ENCODE peak calls at places on chromosome 5, in ten cellular contexts. One of them, this sample, is unnamed.

GRCh38 chr5:79954620-79955019 is 36.4 kb downstream of the MTX3 start:
- DNase-seq in pancreas: no peak
- DNase-seq in tibial artery: no peak
- DNase-seq in brain microvascular endothelial cell: no peak
- DNase-seq in ovary: no peak
- DNase-seq in AG04450: no peak
- DNase-seq in heart right ventricle: no peak
- DNase-seq in HL-60: no peak
- DNase-seq in cardiac muscle cell: no peak
- DNase-seq in dorsolateral prefrontal cortex: no peak
- DNase-seq in this sample: no peak

GRCh38 chr5:180070726-180071417 is 687 bp downstream of the RNF130 start:
- DNase-seq in HL-60: no peak
- DNase-seq in ovary: no peak
- DNase-seq in AG04450: no peak
- DNase-seq in dorsolateral prefrontal cortex: peak
- DNase-seq in cardiac muscle cell: peak
- DNase-seq in heart right ventricle: peak
- DNase-seq in tibial artery: peak
- DNase-seq in brain microvascular endothelial cell: peak
- DNase-seq in pancreas: no peak
- DNase-seq in this sample: no peak

GRCh38 chr5:174816858-174817257 is 92.5 kb downstream of the MSX2 start:
- DNase-seq in brain microvascular endothelial cell: no peak
- DNase-seq in tibial artery: no peak
- DNase-seq in HL-60: no peak
- DNase-seq in heart right ventricle: no peak
- DNase-seq in ovary: no peak
- DNase-seq in dorsolateral prefrontal cortex: no peak
- DNase-seq in pancreas: no peak
- DNase-seq in cardiac muscle cell: no peak
- DNase-seq in AG04450: no peak
- DNase-seq in this sample: no peak

GRCh38 chr5:168314735-168315411 is 23.4 kb downstream of the WWC1 start:
- DNase-seq in heart right ventricle: no peak
- DNase-seq in AG04450: peak
- DNase-seq in ovary: peak
- DNase-seq in pancreas: peak
- DNase-seq in tibial artery: no peak
- DNase-seq in brain microvascular endothelial cell: peak
- DNase-seq in dorsolateral prefrontal cortex: no peak
- DNase-seq in cardiac muscle cell: no peak
- DNase-seq in HL-60: no peak
- DNase-seq in this sample: peak

GRCh38 chr5:54873696-54874095 is 111.7 kb downstream of the ESM1 start:
- DNase-seq in HL-60: no peak
- DNase-seq in AG04450: no peak
- DNase-seq in pancreas: no peak
- DNase-seq in heart right ventricle: no peak
- DNase-seq in cardiac muscle cell: no peak
- DNase-seq in dorsolateral prefrontal cortex: no peak
- DNase-seq in ovary: no peak
- DNase-seq in brain microvascular endothelial cell: no peak
- DNase-seq in tibial artery: no peak
- DNase-seq in this sample: no peak

GRCh38 chr5:75756991-75757390 is 39.8 kb upstream of the POC5 start:
- DNase-seq in dorsolateral prefrontal cortex: no peak
- DNase-seq in HL-60: no peak
- DNase-seq in ovary: no peak
- DNase-seq in brain microvascular endothelial cell: peak
- DNase-seq in tibial artery: no peak
- DNase-seq in pancreas: no peak
- DNase-seq in heart right ventricle: no peak
- DNase-seq in cardiac muscle cell: no peak
- DNase-seq in AG04450: no peak
- DNase-seq in this sample: no peak

GRCh38 chr5:65186646-65187227 is 295.0 kb downstream of the ADAMTS6 start:
- DNase-seq in brain microvascular endothelial cell: no peak
- DNase-seq in AG04450: no peak
- DNase-seq in tibial artery: no peak
- DNase-seq in pancreas: no peak
- DNase-seq in dorsolateral prefrontal cortex: no peak
- DNase-seq in heart right ventricle: no peak
- DNase-seq in HL-60: no peak
- DNase-seq in ovary: no peak
- DNase-seq in cardiac muscle cell: no peak
- DNase-seq in this sample: no peak

GRCh38 chr5:132457371-132458225 is 33.0 kb downstream of the IRF1 start:
- DNase-seq in brain microvascular endothelial cell: peak
- DNase-seq in dorsolateral prefrontal cortex: no peak
- DNase-seq in HL-60: peak
- DNase-seq in tibial artery: peak
- DNase-seq in cardiac muscle cell: no peak
- DNase-seq in ovary: no peak
- DNase-seq in heart right ventricle: no peak
- DNase-seq in pancreas: no peak
- DNase-seq in AG04450: no peak
- DNase-seq in this sample: no peak

GRCh38 chr5:67648201-67648671 is 451.6 kb upstream of the CD180 start:
- DNase-seq in heart right ventricle: peak
- DNase-seq in tibial artery: peak
- DNase-seq in cardiac muscle cell: no peak
- DNase-seq in ovary: peak
- DNase-seq in HL-60: no peak
- DNase-seq in pancreas: peak
- DNase-seq in AG04450: no peak
- DNase-seq in dorsolateral prefrontal cortex: peak
- DNase-seq in brain microvascular endothelial cell: peak
- DNase-seq in this sample: no peak

GRCh38 chr5:5126444-5126843 is 13.7 kb upstream of the ADAMTS16 start:
- DNase-seq in HL-60: no peak
- DNase-seq in dorsolateral prefrontal cortex: no peak
- DNase-seq in AG04450: no peak
- DNase-seq in tibial artery: no peak
- DNase-seq in ovary: peak
- DNase-seq in heart right ventricle: no peak
- DNase-seq in pancreas: no peak
- DNase-seq in brain microvascular endothelial cell: no peak
- DNase-seq in cardiac muscle cell: no peak
- DNase-seq in this sample: peak

GRCh38 chr5:178236685-178237084 is 4.1 kb upstream of the PHYKPL start:
- DNase-seq in HL-60: no peak
- DNase-seq in ovary: no peak
- DNase-seq in tibial artery: no peak
- DNase-seq in heart right ventricle: peak
- DNase-seq in cardiac muscle cell: no peak
- DNase-seq in brain microvascular endothelial cell: no peak
- DNase-seq in pancreas: peak
- DNase-seq in AG04450: no peak
- DNase-seq in dorsolateral prefrontal cortex: no peak
- DNase-seq in this sample: no peak

GRCh38 chr5:130995254-130995515 is 169.9 kb downstream of the HINT1 start:
- DNase-seq in AG04450: no peak
- DNase-seq in pancreas: no peak
- DNase-seq in brain microvascular endothelial cell: no peak
- DNase-seq in ovary: no peak
- DNase-seq in HL-60: no peak
- DNase-seq in heart right ventricle: no peak
- DNase-seq in cardiac muscle cell: no peak
- DNase-seq in dorsolateral prefrontal cortex: no peak
- DNase-seq in tibial artery: no peak
- DNase-seq in this sample: no peak

GRCh38 chr5:130992095-130992494 is 173.0 kb downstream of the HINT1 start:
- DNase-seq in HL-60: no peak
- DNase-seq in AG04450: no peak
- DNase-seq in tibial artery: no peak
- DNase-seq in heart right ventricle: no peak
- DNase-seq in dorsolateral prefrontal cortex: no peak
- DNase-seq in cardiac muscle cell: no peak
- DNase-seq in pancreas: no peak
- DNase-seq in brain microvascular endothelial cell: no peak
- DNase-seq in ovary: no peak
- DNase-seq in this sample: no peak

GRCh38 chr5:130995851-130996250 is 169.2 kb downstream of the HINT1 start:
- DNase-seq in heart right ventricle: no peak
- DNase-seq in AG04450: no peak
- DNase-seq in tibial artery: no peak
- DNase-seq in dorsolateral prefrontal cortex: no peak
- DNase-seq in ovary: no peak
- DNase-seq in cardiac muscle cell: no peak
- DNase-seq in HL-60: no peak
- DNase-seq in brain microvascular endothelial cell: no peak
- DNase-seq in pancreas: no peak
- DNase-seq in this sample: no peak

GRCh38 chr5:130992621-130993020 is 172.4 kb downstream of the HINT1 start:
- DNase-seq in dorsolateral prefrontal cortex: no peak
- DNase-seq in tibial artery: no peak
- DNase-seq in heart right ventricle: no peak
- DNase-seq in cardiac muscle cell: no peak
- DNase-seq in pancreas: no peak
- DNase-seq in brain microvascular endothelial cell: no peak
- DNase-seq in ovary: no peak
- DNase-seq in HL-60: no peak
- DNase-seq in AG04450: no peak
- DNase-seq in this sample: no peak

DNA sequence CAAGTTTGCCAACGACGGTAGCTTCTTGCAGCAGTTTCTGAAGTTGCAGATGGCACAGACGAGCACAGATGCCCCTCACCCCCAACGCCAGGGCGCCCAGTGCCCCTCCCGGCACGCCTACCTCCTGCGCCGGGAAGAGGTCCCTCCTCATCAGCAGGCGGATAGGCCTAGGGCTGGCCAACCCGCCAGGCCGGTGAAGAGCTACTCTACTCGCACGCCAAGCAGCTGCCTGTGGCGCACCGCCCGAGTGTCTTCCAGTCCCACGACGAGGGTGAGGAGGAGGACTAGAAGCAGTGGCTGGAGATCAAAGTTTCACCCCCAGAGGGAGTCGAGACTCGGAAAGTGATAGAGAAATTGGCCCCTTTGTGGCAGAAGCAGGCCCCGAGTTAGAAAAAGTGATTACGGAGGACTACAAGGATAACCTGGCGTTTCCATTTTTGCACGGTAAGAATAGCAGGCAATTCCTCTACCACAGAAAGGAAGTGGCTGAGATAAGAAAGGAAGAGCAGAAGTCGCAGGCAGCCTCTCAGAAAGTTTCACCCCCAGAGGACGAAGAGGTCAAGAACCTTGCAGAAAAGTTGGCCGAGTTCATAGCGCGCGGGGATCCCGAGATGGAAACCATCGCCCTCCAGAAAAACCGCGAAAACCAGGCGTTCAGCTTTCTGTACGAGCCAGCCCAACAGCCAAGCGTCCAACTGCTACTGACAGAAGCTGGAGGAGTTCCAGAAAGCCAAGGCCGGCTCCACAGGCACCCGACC is 170.4 kb downstream of the HINT1 start:
- DNase-seq in dorsolateral prefrontal cortex: no peak
- DNase-seq in cardiac muscle cell: no peak
- DNase-seq in ovary: no peak
- DNase-seq in HL-60: no peak
- DNase-seq in pancreas: peak
- DNase-seq in heart right ventricle: no peak
- DNase-seq in tibial artery: no peak
- DNase-seq in brain microvascular endothelial cell: no peak
- DNase-seq in AG04450: no peak
- DNase-seq in this sample: no peak
- H3K27ac ChIP-seq in dorsolateral prefrontal cortex: no peak
- H3K27ac ChIP-seq in cardiac muscle cell: no peak
- H3K27ac ChIP-seq in ovary: no peak
- H3K27ac ChIP-seq in HL-60: no peak
- H3K27ac ChIP-seq in pancreas: no peak
- H3K27ac ChIP-seq in heart right ventricle: no peak
- H3K27ac ChIP-seq in tibial artery: no peak
- H3K27ac ChIP-seq in brain microvascular endothelial cell: no peak
- H3K27ac ChIP-seq in AG04450: no peak
- H3K27ac ChIP-seq in this sample: no peak

DNA sequence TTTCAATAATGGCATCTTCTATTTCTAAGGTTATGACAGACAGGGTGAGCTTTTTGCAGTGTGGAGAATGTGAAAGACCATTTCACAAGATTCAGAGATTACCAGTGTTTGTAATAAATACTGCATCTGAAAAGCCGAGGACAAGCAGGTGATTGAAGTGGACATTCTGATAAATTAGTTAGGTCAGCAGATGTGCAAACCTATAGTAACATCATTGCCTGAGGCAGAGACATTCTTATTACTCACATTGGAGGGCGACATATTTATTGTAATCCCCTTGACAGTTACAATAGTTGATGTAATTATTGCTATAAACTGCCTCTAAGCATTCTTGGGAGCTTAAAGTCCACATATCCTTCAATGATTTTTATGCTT is 3.3 kb downstream of the RASGRF2 start:
- DNase-seq in HL-60: no peak
- DNase-seq in heart right ventricle: no peak
- DNase-seq in dorsolateral prefrontal cortex: no peak
- DNase-seq in AG04450: no peak
- DNase-seq in pancreas: no peak
- DNase-seq in cardiac muscle cell: no peak
- DNase-seq in brain microvascular endothelial cell: no peak
- DNase-seq in ovary: no peak
- DNase-seq in tibial artery: no peak
- DNase-seq in this sample: no peak
- H3K27ac ChIP-seq in HL-60: no peak
- H3K27ac ChIP-seq in heart right ventricle: peak
- H3K27ac ChIP-seq in dorsolateral prefrontal cortex: peak
- H3K27ac ChIP-seq in AG04450: no peak
- H3K27ac ChIP-seq in pancreas: no peak
- H3K27ac ChIP-seq in cardiac muscle cell: no peak
- H3K27ac ChIP-seq in brain microvascular endothelial cell: no peak
- H3K27ac ChIP-seq in ovary: peak
- H3K27ac ChIP-seq in tibial artery: no peak
- H3K27ac ChIP-seq in this sample: no peak

GRCh38 chr5:59759600-59760357 is 133.7 kb downstream of the PDE4D start:
- DNase-seq in tibial artery: no peak
- DNase-seq in pancreas: no peak
- DNase-seq in AG04450: no peak
- DNase-seq in HL-60: no peak
- DNase-seq in brain microvascular endothelial cell: peak
- DNase-seq in cardiac muscle cell: no peak
- DNase-seq in ovary: no peak
- DNase-seq in dorsolateral prefrontal cortex: no peak
- DNase-seq in heart right ventricle: no peak
- DNase-seq in this sample: no peak
- H3K27ac ChIP-seq in tibial artery: no peak
- H3K27ac ChIP-seq in pancreas: no peak
- H3K27ac ChIP-seq in AG04450: no peak
- H3K27ac ChIP-seq in HL-60: no peak
- H3K27ac ChIP-seq in brain microvascular endothelial cell: peak
- H3K27ac ChIP-seq in cardiac muscle cell: no peak
- H3K27ac ChIP-seq in ovary: no peak
- H3K27ac ChIP-seq in dorsolateral prefrontal cortex: no peak
- H3K27ac ChIP-seq in heart right ventricle: peak
- H3K27ac ChIP-seq in this sample: peak

DNA sequence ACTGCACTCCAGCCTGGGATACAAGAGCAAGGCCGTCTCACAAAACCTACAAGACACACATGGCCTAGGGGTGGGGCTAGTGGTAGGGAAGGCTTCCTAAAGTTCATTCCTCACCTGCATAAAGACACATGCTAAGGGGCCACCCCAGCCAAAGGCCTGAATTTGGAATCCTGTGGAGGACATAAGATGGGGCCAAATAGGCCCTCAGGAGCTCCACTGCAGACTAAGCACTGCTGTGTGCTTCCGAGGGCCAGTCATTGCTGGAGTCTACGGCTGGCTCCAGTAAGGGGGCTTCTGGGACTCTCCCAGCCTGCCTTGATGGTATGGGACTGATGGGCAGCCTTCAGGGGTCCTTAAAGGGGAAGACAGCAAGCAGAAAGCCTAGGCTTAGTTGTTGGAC is 5.7 kb downstream of the NOP16 start:
- DNase-seq in tibial artery: no peak
- DNase-seq in ovary: no peak
- DNase-seq in brain microvascular endothelial cell: no peak
- DNase-seq in AG04450: no peak
- DNase-seq in pancreas: no peak
- DNase-seq in heart right ventricle: no peak
- DNase-seq in cardiac muscle cell: no peak
- DNase-seq in dorsolateral prefrontal cortex: no peak
- DNase-seq in HL-60: no peak
- DNase-seq in this sample: no peak
- H3K27ac ChIP-seq in tibial artery: peak
- H3K27ac ChIP-seq in ovary: no peak
- H3K27ac ChIP-seq in brain microvascular endothelial cell: no peak
- H3K27ac ChIP-seq in AG04450: no peak
- H3K27ac ChIP-seq in pancreas: no peak
- H3K27ac ChIP-seq in heart right ventricle: no peak
- H3K27ac ChIP-seq in cardiac muscle cell: no peak
- H3K27ac ChIP-seq in dorsolateral prefrontal cortex: no peak
- H3K27ac ChIP-seq in HL-60: no peak
- H3K27ac ChIP-seq in this sample: no peak

This sample was measured in epithelial cell of prostate.